ENCODE peak calls at places on chromosomes 5 and 9, in ten cellular contexts. Z is aorta, P is left lung, V is mesendoderm, D is hepatocyte, N is body of pancreas, K is uterus, A is thyroid gland, X is heart right ventricle, L is lung. Y is an unnamed sample.

GRCh38 chr9:128416014-128416413 is 4.6 kb upstream of the CERCAM start:
- DNase-seq in D (no peak), N (no peak), Z (no peak), L (no peak), X (no peak), V (peak; percentile 51), P (no peak), K (no peak), A (peak; percentile 75), Y (no peak)

GRCh38 chr5:73591102-73591695 is 25.7 kb downstream of the UTP15 start:
- DNase-seq in A (peak; percentile 44), Z (no peak), P (no peak), D (peak; percentile 85), L (peak; percentile 48), X (no peak), K (peak; percentile 16), V (peak; percentile 74), N (peak; percentile 45), Y (no peak)

GRCh38 chr5:73201547-73202513 is 28.8 kb downstream of the TMEM174 start:
- DNase-seq in L (peak; percentile 81), V (peak; percentile 94), A (peak; percentile 96), K (peak; percentile 46), N (peak; percentile 95), X (peak; percentile 65), P (peak; percentile 93), Z (peak; percentile 83), D (peak; percentile 87), Y (no peak)

GRCh38 chr9:75120661-75121060 is 32.3 kb downstream of the OSTF1 start:
- DNase-seq in P (no peak), K (no peak), N (no peak), D (no peak), A (no peak), Z (no peak), L (no peak), X (no peak), V (no peak), Y (no peak)

GRCh38 chr5:154329519-154329918 is 116.3 kb upstream of the SAP30L start:
- DNase-seq in K (no peak), N (no peak), L (no peak), D (no peak), A (no peak), P (no peak), Z (no peak), X (no peak), V (no peak), Y (no peak)

GRCh38 chr9:107905313-107906027 is 415.9 kb upstream of the KLF4 start:
- DNase-seq in N (no peak), A (no peak), L (no peak), Z (no peak), V (no peak), D (no peak), P (no peak), K (no peak), X (no peak), Y (no peak)

GRCh38 chr5:62134811-62135210 is 171.2 kb upstream of the KIF2A start:
- DNase-seq in K (no peak), P (no peak), N (no peak), V (no peak), A (no peak), L (no peak), Z (no peak), X (no peak), D (peak; percentile 8), Y (no peak)

GRCh38 chr5:43891112-43891511 is 288.1 kb downstream of the NNT start:
- DNase-seq in Z (no peak), L (no peak), X (no peak), A (no peak), N (no peak), D (no peak), P (no peak), V (no peak), K (no peak), Y (no peak)

GRCh38 chr5:160548949-160549665 is 127.5 kb downstream of the PTTG1 start:
- DNase-seq in Z (no peak), V (no peak), N (no peak), X (no peak), K (no peak), D (no peak), P (no peak), L (no peak), A (no peak), Y (no peak)

GRCh38 chr5:163248333-163248732 is 189.1 kb upstream of the CCNG1 start:
- DNase-seq in Z (no peak), D (no peak), P (no peak), X (no peak), L (no peak), K (no peak), N (peak; percentile 55), A (no peak), V (no peak), Y (no peak)

GRCh38 chr9:133060417-133060841 is 1.4 kb upstream of the CEL start:
- DNase-seq in K (no peak), A (no peak), L (no peak), D (no peak), Z (no peak), V (peak; percentile 93), P (no peak), N (no peak), X (no peak), Y (no peak)

GRCh38 chr5:67941750-67942450 is 273.7 kb upstream of the PIK3R1 start:
- DNase-seq in X (no peak), D (peak; percentile 5), Z (no peak), V (no peak), P (no peak), A (no peak), L (no peak), K (no peak), N (no peak), Y (no peak)

GRCh38 chr5:132234684-132235062 is 7.0 kb upstream of the P4HA2 start:
- DNase-seq in L (no peak), P (no peak), N (no peak), D (no peak), Z (no peak), K (peak; percentile 6), V (no peak), A (no peak), X (no peak), Y (peak; percentile 42)

GRCh38 chr5:55966284-55966683 is 28.5 kb downstream of the IL6ST start:
- DNase-seq in V (no peak), N (no peak), K (no peak), X (no peak), A (no peak), Z (no peak), P (no peak), L (no peak), D (no peak), Y (no peak)

GRCh38 chr5:55965525-55965924 is 29.2 kb downstream of the IL6ST start:
- DNase-seq in L (no peak), K (no peak), Z (no peak), A (peak; percentile 38), P (no peak), X (no peak), N (no peak), V (no peak), D (no peak), Y (no peak)

GRCh38 chr5:55969956-55970355 is 24.8 kb downstream of the IL6ST start:
- DNase-seq in L (no peak), P (no peak), N (no peak), V (no peak), A (no peak), Z (no peak), X (no peak), K (no peak), D (no peak), Y (no peak)
- H3K27ac ChIP-seq in L (no peak overlapping the region), P (no peak overlapping the region), N (no peak overlapping the region), V (no peak overlapping the region), A (no peak overlapping the region), Z (no peak overlapping the region), X (no peak overlapping the region), K (no peak overlapping the region), D (no peak overlapping the region), Y (no peak overlapping the region)

GRCh38 chr5:150321211-150321610 is 18.5 kb upstream of the ARSI start:
- DNase-seq in Z (no peak), A (no peak), X (no peak), K (no peak), D (no peak), N (no peak), V (no peak), P (no peak), L (no peak), Y (no peak)
- H3K27ac ChIP-seq in Z (no peak overlapping the region), A (no peak overlapping the region), X (no peak overlapping the region), K (no peak overlapping the region), D (peak overlapping the region; percentile 85), N (no peak overlapping the region), V (no peak overlapping the region), P (no peak overlapping the region), L (no peak overlapping the region), Y (peak overlapping the region; percentile 93)

GRCh38 chr5:133969654-133970324 is 1.4 kb upstream of the C5orf15 start:
- DNase-seq in A (no peak), L (no peak), Z (no peak), N (no peak), X (no peak), V (no peak), P (no peak), K (no peak), D (peak; percentile 60), Y (no peak)

GRCh38 chr5:133968057-133968993 is at the start of gene C5orf15:
- DNase-seq in D (peak; percentile 97), X (peak; percentile 93), A (peak; percentile 97), L (peak; percentile 96), K (peak; percentile 93), V (peak; percentile 99), N (peak; percentile 97), P (peak; percentile 98), Z (peak; percentile 98), Y (peak; percentile 98)

GRCh38 chr5:133966090-133966489 is 2.3 kb downstream of the C5orf15 start:
- DNase-seq in V (no peak), P (peak; percentile 22), N (no peak), Z (no peak), X (no peak), L (no peak), A (no peak), K (no peak), D (no peak), Y (no peak)

GRCh38 chr5:133967715-133968056 is 739 bp downstream of the C5orf15 start:
- DNase-seq in N (no peak), P (no peak), L (no peak), Z (no peak), D (peak; percentile 51), X (no peak), K (no peak), A (peak; percentile 24), V (peak; percentile 24), Y (no peak)

DNA sequence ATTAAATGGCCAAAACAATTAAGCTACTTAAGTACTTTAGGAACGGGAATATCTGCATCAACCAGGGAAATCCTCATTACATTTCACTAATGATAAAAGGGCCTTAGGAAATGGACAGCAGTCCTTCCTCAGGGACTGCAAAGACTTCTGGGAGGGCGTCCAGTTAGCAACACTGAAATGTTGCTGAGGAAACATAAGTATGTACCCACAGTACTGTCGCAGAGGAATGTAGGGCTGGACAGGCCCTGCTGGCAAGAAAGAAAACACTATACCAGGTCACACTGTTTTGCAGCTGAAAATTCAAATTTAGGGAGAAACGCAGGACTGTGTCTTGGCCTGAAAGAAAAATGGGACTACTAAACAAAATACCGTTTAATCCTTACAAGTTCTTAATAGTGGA is 1.3 kb downstream of the C5orf15 start:
- DNase-seq in Z (no peak), A (no peak), K (no peak), L (no peak), P (no peak), X (no peak), V (no peak), N (no peak), D (no peak), Y (no peak)
- H3K27ac ChIP-seq in Z (no peak overlapping the region), A (no peak overlapping the region), K (peak overlapping the region; percentile 97), L (peak overlapping the region; percentile 75), P (peak overlapping the region; percentile 87), X (peak overlapping the region; percentile 96), V (no peak overlapping the region), N (no peak overlapping the region), D (peak overlapping the region; percentile 95), Y (peak overlapping the region; percentile 47)

GRCh38 chr5:14453486-14453885 is 128.1 kb upstream of the OTULINL start:
- DNase-seq in Z (no peak), L (no peak), D (no peak), X (no peak), K (no peak), V (no peak), P (no peak), N (no peak), A (no peak), Y (no peak)
- H3K27ac ChIP-seq in Z (no peak overlapping the region), L (no peak overlapping the region), D (peak overlapping the region; percentile 45), X (peak overlapping the region; percentile 6), K (peak overlapping the region; percentile 72), V (no peak overlapping the region), P (no peak overlapping the region), N (no peak overlapping the region), A (no peak overlapping the region), Y (no peak overlapping the region)